ENCODE peak calls at places on chromosomes 4 and X, in nine cellular contexts. W is foreskin fibroblast; A is memory B cell; G is AG10803; Y is T follicular helper cell; C is activated CD8-positive, alpha-beta memory T cell treated with anti-CD3 and anti-CD28 coated beads for 24 hours; T is CD4-positive, alpha-beta memory T cell; M is GOT3; Z is GM20000. E is an unnamed sample.

GRCh38 chr4:145716200-145716599 is 36.3 kb downstream of the C4orf51 start:
- DNase-seq in W (peak), A (no peak), G (peak), Y (no peak), C (no peak), T (no peak), M (no peak), Z (no peak), E (no peak)

GRCh38 chr4:120692964-120693363 is 229.6 kb downstream of the PRDM5 start:
- DNase-seq in W (peak), A (no peak), G (peak), Y (no peak), C (no peak), T (no peak), M (no peak), Z (no peak), E (no peak)

GRCh38 chrX:47166126-47166525 is 21.1 kb downstream of the RBM10 start:
- DNase-seq in W (peak), A (no peak), G (peak), Y (no peak), C (peak), T (no peak), M (no peak), Z (no peak), E (no peak)

GRCh38 chrX:72101597-72102037 is 30.1 kb downstream of the RTL5 start:
- DNase-seq in W (no peak), A (no peak), G (no peak), Y (no peak), C (no peak), T (peak), M (no peak), Z (no peak), E (no peak)

GRCh38 chr4:40340034-40340433 is 4.9 kb downstream of the CHRNA9 start:
- DNase-seq in W (no peak), A (no peak), G (peak), Y (no peak), C (no peak), T (no peak), M (no peak), Z (no peak), E (no peak)

GRCh38 chr4:75016472-75016871 is 83.6 kb downstream of the PARM1 start:
- DNase-seq in W (no peak), A (no peak), G (no peak), Y (no peak), C (no peak), T (no peak), M (no peak), Z (no peak), E (no peak)

GRCh38 chrX:130497531-130497930 is 95.7 kb downstream of the RBMX2 start:
- DNase-seq in W (no peak), A (no peak), G (no peak), Y (no peak), C (no peak), T (no peak), M (no peak), Z (no peak), E (peak)

GRCh38 chr4:113673450-113673849 is 88.1 kb downstream of the CAMK2D start:
- DNase-seq in W (peak), A (no peak), G (no peak), Y (no peak), C (peak), T (no peak), M (no peak), Z (peak), E (no peak)

GRCh38 chr4:78734451-78735003 is 41.6 kb upstream of the BMP2K start:
- DNase-seq in W (no peak), A (peak), G (no peak), Y (no peak), C (no peak), T (no peak), M (no peak), Z (no peak), E (no peak)

GRCh38 chr4:167021545-167022155 is 212.6 kb downstream of the SPOCK3 start:
- DNase-seq in W (peak), A (peak), G (peak), Y (peak), C (peak), T (peak), M (no peak), Z (peak), E (peak)